ENCODE peak calls at places on chromosome 20, in four cellular contexts. L, T, R and I are unnamed samples.

GRCh38 chr20:36613974-36614373 is 8.4 kb downstream of the RAB5IF start:
- DNase-seq in R (no peak), T (no peak), L (peak; percentile 72), I (no peak)

GRCh38 chr20:44747166-44748004 is 1.7 kb downstream of the KCNK15 start:
- DNase-seq in L (peak; percentile 83), T (no peak), R (peak; percentile 84), I (no peak)

GRCh38 chr20:16821211-16822089 is 73.3 kb downstream of the OTOR start:
- DNase-seq in L (no peak), R (peak; percentile 49), T (no peak), I (no peak)

GRCh38 chr20:38198238-38198861 is 33.3 kb upstream of the TGM2 start:
- DNase-seq in R (no peak), L (no peak), T (no peak), I (no peak)

GRCh38 chr20:47574616-47575401 is 73.1 kb downstream of the NCOA3 start:
- DNase-seq in T (no peak), L (no peak), R (no peak), I (no peak)

GRCh38 chr20:63847374-63848002 is 13.8 kb upstream of the ABHD16B start:
- DNase-seq in R (no peak), T (no peak), L (no peak), I (no peak)

GRCh38 chr20:45377191-45377775 is 842 bp downstream of the TP53TG5 start:
- DNase-seq in L (peak; percentile 79), R (peak; percentile 66), T (no peak), I (no peak)

GRCh38 chr20:19867074-19867473 is 109.0 kb downstream of the RIN2 start:
- DNase-seq in R (no peak), L (no peak), T (peak; percentile 78), I (no peak)

GRCh38 chr20:51560550-51561307 is 18.2 kb upstream of the NFATC2 start:
- DNase-seq in T (no peak), R (no peak), L (no peak), I (no peak)
- H3K4me3 ChIP-seq in T (no peak overlapping the region), R (no peak overlapping the region), L (no peak overlapping the region), I (no peak overlapping the region)

DNA sequence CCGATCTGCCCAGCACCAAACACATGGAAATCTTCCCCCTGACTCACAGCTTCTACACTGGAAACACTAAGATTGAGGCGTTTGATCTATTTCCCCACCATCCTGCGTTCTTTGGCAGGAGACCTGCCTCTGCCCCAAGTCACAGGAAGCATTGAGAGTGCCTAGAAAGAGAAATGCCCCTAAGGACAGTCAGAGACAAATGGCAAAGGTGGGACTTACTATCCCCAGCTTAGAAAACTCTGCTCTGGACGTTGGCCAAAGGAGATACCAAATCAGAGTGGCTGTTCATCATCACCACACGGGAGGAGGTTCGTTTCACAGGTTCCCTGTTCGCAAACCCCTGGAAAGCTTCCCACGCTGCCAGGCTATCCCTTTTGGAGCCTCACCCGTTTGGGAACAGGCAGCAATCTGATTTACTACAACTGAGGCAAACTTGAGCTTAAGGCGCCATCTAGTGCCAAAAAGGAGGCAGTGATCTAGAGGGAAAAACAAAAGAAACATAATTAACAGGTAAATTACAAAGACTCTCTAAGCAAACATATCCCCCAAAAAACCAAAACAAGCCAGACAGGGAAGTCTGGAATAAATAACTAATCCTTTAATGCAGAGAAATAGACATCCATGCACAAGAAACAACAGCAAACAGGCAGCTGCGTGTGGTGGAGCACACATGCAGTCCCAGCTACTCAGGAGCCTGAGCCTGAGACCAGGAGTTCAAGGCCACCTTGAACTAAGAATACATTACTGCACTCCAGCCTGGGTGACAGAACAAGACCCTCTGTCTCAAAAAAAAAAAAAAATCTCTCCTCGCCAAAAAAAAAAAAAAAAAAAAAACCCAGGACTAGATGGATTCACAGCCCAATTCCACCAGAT is 48.4 kb upstream of the SRSF6 start:
- DNase-seq in L (no peak), R (no peak), T (peak; percentile 10), I (no peak)
- TF ChIP-seq CTCF in L (peak; percentile 55), R (peak; percentile 61), T (peak; percentile 81), I (peak; percentile 80)

GRCh38 chr20:23305098-23305497 is 45.5 kb upstream of the NXT1 start:
- DNase-seq in R (no peak), T (peak; percentile 42), L (peak; percentile 19), I (no peak)
- H3K4me3 ChIP-seq in R (no peak overlapping the region), T (no peak overlapping the region), L (no peak overlapping the region), I (no peak overlapping the region)

GRCh38 chr20:17866234-17867001 is 102.2 kb downstream of the SNX5 start:
- DNase-seq in T (no peak), R (no peak), L (peak; percentile 12), I (no peak)
- TF ChIP-seq CTCF in T (no peak), R (no peak), L (no peak), I (no peak)

GRCh38 chr20:59042796-59043621 is 423 bp upstream of the PRELID3B start:
- DNase-seq in T (no peak), R (peak; percentile 97), L (peak; percentile 98), I (no peak)

GRCh38 chr20:59037386-59037785 is 5.2 kb downstream of the PRELID3B start:
- DNase-seq in T (no peak), R (no peak), L (no peak), I (no peak)

GRCh38 chr20:59042151-59042795 is at the start of gene PRELID3B:
- DNase-seq in T (no peak), L (no peak), R (no peak), I (no peak)

GRCh38 chr20:59040682-59041081 is 1.9 kb downstream of the PRELID3B start:
- DNase-seq in T (no peak), L (no peak), R (no peak), I (no peak)

DNA sequence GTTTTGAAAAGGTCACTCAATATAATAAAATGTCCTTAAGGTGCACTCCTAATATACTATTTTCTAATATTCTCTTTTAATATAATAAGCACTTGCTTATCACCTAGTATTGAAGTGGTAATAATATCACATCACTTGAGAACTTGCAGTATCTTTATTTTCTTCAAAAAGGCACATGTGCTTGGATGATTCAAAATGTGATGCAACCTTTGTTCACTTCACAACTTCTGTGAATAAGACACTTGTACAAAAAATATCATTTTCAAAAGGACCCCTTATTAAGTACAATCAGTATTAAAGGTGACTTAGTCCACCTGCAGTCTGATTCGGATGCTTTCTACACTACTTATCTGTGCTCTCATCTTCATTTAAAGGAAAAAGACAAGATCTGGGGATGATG is 3.4 kb downstream of the PRELID3B start:
- DNase-seq in L (no peak), T (no peak), R (no peak), I (no peak)
- H3K4me3 ChIP-seq in L (no peak overlapping the region), T (no peak overlapping the region), R (no peak overlapping the region), I (no peak overlapping the region)

DNA sequence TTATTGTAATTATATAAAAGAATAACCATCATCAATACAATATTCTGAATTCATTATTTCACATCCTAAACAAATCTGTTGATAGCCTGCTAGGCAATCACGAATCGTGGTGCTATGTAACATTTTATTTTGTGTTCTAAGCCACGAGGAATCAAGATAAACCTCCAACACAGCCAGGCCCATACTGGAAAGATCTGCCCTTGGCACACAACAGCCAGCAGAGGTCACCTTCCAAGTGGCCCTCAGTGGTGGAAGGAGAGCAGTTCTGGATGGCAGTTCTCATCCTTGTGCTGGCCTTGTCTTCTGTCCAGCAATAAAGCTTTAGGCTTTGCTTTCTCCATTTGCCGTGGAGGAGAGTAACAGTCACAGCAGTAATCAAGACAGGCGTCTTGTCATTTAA is 13.2 kb downstream of the ZNF831 start:
- DNase-seq in L (no peak), T (no peak), R (no peak), I (no peak)
- TF ChIP-seq CTCF in L (no peak), T (no peak), R (no peak), I (no peak)

GRCh38 chr20:62406635-62407176 is 379 bp downstream of the CABLES2 start:
- DNase-seq in R (no peak), L (no peak), T (no peak), I (no peak)

GRCh38 chr20:62404112-62404665 is 2.9 kb downstream of the CABLES2 start:
- DNase-seq in R (no peak), T (no peak), L (no peak), I (no peak)

GRCh38 chr20:62404761-62405107 is 2.4 kb downstream of the CABLES2 start:
- DNase-seq in R (no peak), T (no peak), L (no peak), I (no peak)

GRCh38 chr20:62405981-62406513 is 1.0 kb downstream of the CABLES2 start:
- DNase-seq in T (no peak), L (no peak), R (no peak), I (no peak)

DNA sequence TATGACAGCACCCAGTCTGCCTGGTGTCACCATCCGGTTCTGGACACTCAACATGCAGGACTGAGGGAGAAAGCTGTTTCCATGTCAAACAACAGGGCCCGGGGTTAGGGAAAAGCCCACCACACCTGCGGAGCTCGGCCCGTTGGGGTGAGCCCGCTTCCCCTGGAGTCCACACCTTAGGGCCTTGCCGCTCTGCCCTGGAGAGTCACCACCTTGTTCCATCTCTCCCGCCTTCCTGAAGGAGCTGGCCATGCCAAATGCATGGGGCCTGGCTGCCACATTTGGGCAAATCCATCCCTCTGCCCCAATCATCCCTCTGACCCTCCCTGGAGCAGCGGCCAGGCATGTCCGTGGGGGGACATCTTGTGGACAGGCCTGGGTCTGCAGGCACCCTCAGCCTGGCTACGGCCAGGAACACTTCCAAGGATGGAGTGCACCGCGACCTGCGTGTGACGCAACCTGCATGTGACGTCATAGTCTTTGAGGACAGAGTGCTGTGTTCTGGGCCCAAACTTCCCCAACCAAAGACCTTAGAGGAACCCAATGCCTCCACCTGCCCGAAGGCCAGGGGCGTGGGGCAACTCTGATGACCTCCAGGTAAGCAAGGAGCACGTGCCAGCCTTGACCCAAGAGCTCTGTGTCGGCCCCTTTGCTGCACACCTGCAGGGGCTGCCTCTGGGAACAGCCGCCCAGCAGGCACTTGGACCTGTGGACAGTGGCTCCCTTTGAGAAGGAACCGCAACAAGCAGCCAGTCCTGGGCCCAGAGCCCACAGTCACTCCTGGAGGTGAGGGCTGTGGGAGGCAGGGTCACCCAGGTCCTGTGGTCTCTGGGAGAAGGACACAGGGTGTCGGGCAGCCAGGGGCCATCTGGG is 1.7 kb downstream of the CABLES2 start:
- DNase-seq in L (peak; percentile 76), R (no peak), T (no peak), I (no peak)
- H3K4me3 ChIP-seq in L (no peak overlapping the region), R (peak overlapping the region; percentile 70), T (no peak overlapping the region), I (no peak overlapping the region)